ENCODE peak calls at places on chromosomes 5 and 9, in four cellular contexts. One of them, this sample, is unnamed. For H3K36me3, the result is how much of the 10 kb centered on the place peaks cover.

GRCh38 chr5:109826426-109826825 is 136.7 kb downstream of the MAN2A1 start:
- DNase-seq in neuronal stem cell: no peak
- DNase-seq in CD8-positive, alpha-beta memory T cell: no peak
- DNase-seq in IMR-90: peak
- DNase-seq in this sample: no peak

GRCh38 chr9:75233011-75233410 is 144.7 kb downstream of the OSTF1 start:
- DNase-seq in neuronal stem cell: no peak
- DNase-seq in CD8-positive, alpha-beta memory T cell: no peak
- DNase-seq in IMR-90: no peak
- DNase-seq in this sample: no peak

GRCh38 chr5:61089351-61089750 is 72.9 kb downstream of the SMIM15 start:
- DNase-seq in neuronal stem cell: no peak
- DNase-seq in CD8-positive, alpha-beta memory T cell: no peak
- DNase-seq in IMR-90: peak
- DNase-seq in this sample: no peak

GRCh38 chr5:146965781-146966659 is 87.5 kb upstream of the PPP2R2B start:
- DNase-seq in neuronal stem cell: peak
- DNase-seq in CD8-positive, alpha-beta memory T cell: peak
- DNase-seq in IMR-90: peak
- DNase-seq in this sample: peak

GRCh38 chr9:34653131-34653530 is 1.1 kb downstream of the IL11RA start:
- DNase-seq in neuronal stem cell: no peak
- DNase-seq in CD8-positive, alpha-beta memory T cell: no peak
- DNase-seq in IMR-90: peak
- DNase-seq in this sample: no peak

GRCh38 chr9:21964925-21965385 is 29.2 kb downstream of the CDKN2A start:
- DNase-seq in neuronal stem cell: no peak
- DNase-seq in CD8-positive, alpha-beta memory T cell: peak
- DNase-seq in IMR-90: no peak
- DNase-seq in this sample: peak

GRCh38 chr5:96582343-96582742 is 79.8 kb upstream of the CAST start:
- DNase-seq in neuronal stem cell: no peak
- DNase-seq in CD8-positive, alpha-beta memory T cell: no peak
- DNase-seq in IMR-90: peak
- DNase-seq in this sample: no peak

GRCh38 chr9:73573235-73573634 is 421.6 kb downstream of the ANXA1 start:
- DNase-seq in neuronal stem cell: no peak
- DNase-seq in CD8-positive, alpha-beta memory T cell: no peak
- DNase-seq in IMR-90: no peak
- DNase-seq in this sample: no peak

GRCh38 chr9:81717747-81718077 is 28.4 kb upstream of the TLE1 start:
- DNase-seq in neuronal stem cell: no peak
- DNase-seq in CD8-positive, alpha-beta memory T cell: no peak
- DNase-seq in IMR-90: no peak
- DNase-seq in this sample: no peak

GRCh38 chr5:135222771-135223170 is 176.3 kb downstream of the MACROH2A1 start:
- DNase-seq in neuronal stem cell: no peak
- DNase-seq in CD8-positive, alpha-beta memory T cell: no peak
- DNase-seq in IMR-90: no peak
- DNase-seq in this sample: no peak

GRCh38 chr5:101942321-101942882 is 353.7 kb downstream of the SLCO4C1 start:
- DNase-seq in neuronal stem cell: peak
- DNase-seq in CD8-positive, alpha-beta memory T cell: no peak
- DNase-seq in IMR-90: no peak
- DNase-seq in this sample: no peak

GRCh38 chr9:38026021-38026809 is 42.8 kb downstream of the SHB start:
- DNase-seq in neuronal stem cell: no peak
- DNase-seq in CD8-positive, alpha-beta memory T cell: no peak
- DNase-seq in IMR-90: peak
- DNase-seq in this sample: no peak

GRCh38 chr5:77232545-77232944 is 22.1 kb downstream of the PDE8B start:
- DNase-seq in neuronal stem cell: no peak
- DNase-seq in CD8-positive, alpha-beta memory T cell: no peak
- DNase-seq in IMR-90: no peak
- DNase-seq in this sample: no peak

GRCh38 chr5:142798099-142798768 is 28.1 kb downstream of the ARHGAP26 start:
- DNase-seq in neuronal stem cell: no peak
- DNase-seq in CD8-positive, alpha-beta memory T cell: peak
- DNase-seq in IMR-90: no peak
- DNase-seq in this sample: peak

GRCh38 chr5:88172847-88173758 is 95.5 kb downstream of the TMEM161B start:
- DNase-seq in neuronal stem cell: peak
- DNase-seq in CD8-positive, alpha-beta memory T cell: no peak
- DNase-seq in IMR-90: peak
- DNase-seq in this sample: no peak

DNA sequence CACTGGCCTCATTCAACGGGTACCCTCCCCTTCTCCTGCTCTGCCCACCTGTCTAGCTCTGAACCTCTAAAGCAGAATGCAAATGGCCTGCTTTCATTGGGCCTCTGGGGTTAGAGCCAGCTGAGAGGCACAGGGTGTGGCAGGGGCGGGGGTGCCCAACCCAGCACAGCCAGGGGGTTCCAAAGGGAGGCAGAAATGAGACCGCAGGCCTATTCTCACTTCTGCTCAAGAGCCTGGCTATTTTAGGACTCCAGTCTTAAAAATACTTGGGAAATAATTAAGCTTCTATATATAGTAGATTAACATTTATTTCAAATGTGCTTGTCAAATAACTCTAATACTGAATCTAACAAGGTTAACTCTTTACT is 5.7 kb downstream of the QSOX2 start:
- DNase-seq in neuronal stem cell: no peak
- DNase-seq in CD8-positive, alpha-beta memory T cell: no peak
- DNase-seq in IMR-90: no peak
- DNase-seq in this sample: no peak
- H3K36me3 ChIP-seq in neuronal stem cell: under half
- H3K36me3 ChIP-seq in CD8-positive, alpha-beta memory T cell: under half
- H3K36me3 ChIP-seq in IMR-90: under half
- H3K36me3 ChIP-seq in this sample: under half

GRCh38 chr5:58457040-58457439 is 2.8 kb downstream of the PLK2 start:
- DNase-seq in neuronal stem cell: no peak
- DNase-seq in CD8-positive, alpha-beta memory T cell: no peak
- DNase-seq in IMR-90: no peak
- DNase-seq in this sample: no peak
- H3K36me3 ChIP-seq in neuronal stem cell: half or more
- H3K36me3 ChIP-seq in CD8-positive, alpha-beta memory T cell: under half
- H3K36me3 ChIP-seq in IMR-90: half or more
- H3K36me3 ChIP-seq in this sample: under half

DNA sequence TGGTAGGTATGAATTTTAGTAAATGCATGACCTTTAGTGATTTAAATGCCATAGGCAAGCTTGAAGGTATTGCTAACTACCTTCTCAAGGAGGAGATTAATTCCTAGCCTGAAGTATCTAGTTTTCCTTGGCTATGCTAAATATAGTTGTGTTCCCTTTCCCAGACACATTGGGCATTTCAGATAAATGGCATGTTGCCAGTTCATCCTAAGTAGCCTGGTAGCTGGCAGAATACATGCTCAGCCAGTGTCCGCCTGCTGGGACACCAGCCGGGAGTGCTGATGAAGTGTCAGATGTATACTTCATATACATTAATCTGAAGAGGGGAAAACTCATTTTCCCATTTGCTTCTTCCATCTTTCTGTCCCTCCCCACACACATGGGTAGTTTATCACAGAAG is 196.9 kb downstream of the MAST4 start:
- DNase-seq in neuronal stem cell: no peak
- DNase-seq in CD8-positive, alpha-beta memory T cell: no peak
- DNase-seq in IMR-90: no peak
- DNase-seq in this sample: no peak
- H3K36me3 ChIP-seq in neuronal stem cell: under half
- H3K36me3 ChIP-seq in CD8-positive, alpha-beta memory T cell: under half
- H3K36me3 ChIP-seq in IMR-90: under half
- H3K36me3 ChIP-seq in this sample: under half

GRCh38 chr5:35464757-35465156 is 152.9 kb upstream of the SPEF2 start:
- DNase-seq in neuronal stem cell: no peak
- DNase-seq in CD8-positive, alpha-beta memory T cell: no peak
- DNase-seq in IMR-90: no peak
- DNase-seq in this sample: no peak
- H3K36me3 ChIP-seq in neuronal stem cell: under half
- H3K36me3 ChIP-seq in CD8-positive, alpha-beta memory T cell: under half
- H3K36me3 ChIP-seq in IMR-90: under half
- H3K36me3 ChIP-seq in this sample: under half

GRCh38 chr9:131193051-131193450 is 67.7 kb downstream of the NUP214 start:
- DNase-seq in neuronal stem cell: no peak
- DNase-seq in CD8-positive, alpha-beta memory T cell: no peak
- DNase-seq in IMR-90: no peak
- DNase-seq in this sample: no peak
- H3K36me3 ChIP-seq in neuronal stem cell: half or more
- H3K36me3 ChIP-seq in CD8-positive, alpha-beta memory T cell: under half
- H3K36me3 ChIP-seq in IMR-90: under half
- H3K36me3 ChIP-seq in this sample: half or more

DNA sequence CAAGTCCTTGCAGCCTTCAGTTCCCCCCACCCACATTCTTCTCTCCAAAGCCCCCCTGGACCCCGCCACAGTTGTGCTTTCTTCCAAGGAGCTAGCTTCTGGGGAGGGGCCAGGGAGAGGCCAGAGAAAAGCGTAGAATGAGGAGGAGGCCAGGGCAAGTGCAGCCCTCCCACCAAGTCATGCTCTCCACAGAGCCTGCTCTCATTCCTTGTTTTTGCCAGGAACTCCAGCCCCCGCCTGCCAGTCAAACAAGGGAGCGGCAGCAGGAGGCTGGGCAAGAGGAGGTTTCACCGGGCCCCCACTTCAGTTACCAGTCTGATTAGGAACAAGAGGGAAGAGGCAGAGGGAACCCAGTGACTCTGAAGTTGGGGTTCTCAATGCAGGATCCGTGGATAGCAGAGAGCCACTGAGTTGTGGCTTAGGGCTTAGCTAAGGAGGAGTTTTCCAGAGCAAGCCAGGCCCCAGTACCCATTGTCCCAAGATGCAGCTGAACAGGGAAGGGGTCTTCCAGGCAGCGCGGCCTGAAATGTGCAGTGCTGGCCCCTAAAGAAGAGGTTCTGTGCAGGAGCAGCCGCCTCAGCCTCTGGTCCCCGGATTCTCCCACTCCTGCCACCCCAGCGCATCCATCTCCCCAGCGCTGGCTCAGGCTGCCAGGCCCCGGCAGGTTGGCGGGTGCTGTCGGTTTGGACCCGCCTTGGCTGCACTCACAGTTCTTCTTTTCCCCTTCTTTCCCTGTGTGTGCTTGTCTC is 120.6 kb downstream of the DAB2IP start:
- DNase-seq in neuronal stem cell: no peak
- DNase-seq in CD8-positive, alpha-beta memory T cell: no peak
- DNase-seq in IMR-90: no peak
- DNase-seq in this sample: no peak
- H3K36me3 ChIP-seq in neuronal stem cell: half or more
- H3K36me3 ChIP-seq in CD8-positive, alpha-beta memory T cell: under half
- H3K36me3 ChIP-seq in IMR-90: half or more
- H3K36me3 ChIP-seq in this sample: under half

GRCh38 chr9:128393171-128393761 is 22.1 kb downstream of the URM1 start:
- DNase-seq in neuronal stem cell: peak
- DNase-seq in CD8-positive, alpha-beta memory T cell: no peak
- DNase-seq in IMR-90: no peak
- DNase-seq in this sample: no peak
- H3K36me3 ChIP-seq in neuronal stem cell: under half
- H3K36me3 ChIP-seq in CD8-positive, alpha-beta memory T cell: under half
- H3K36me3 ChIP-seq in IMR-90: under half
- H3K36me3 ChIP-seq in this sample: under half

GRCh38 chr9:116191757-116192415 is 38.3 kb downstream of the PAPPA start:
- DNase-seq in neuronal stem cell: no peak
- DNase-seq in CD8-positive, alpha-beta memory T cell: no peak
- DNase-seq in IMR-90: no peak
- DNase-seq in this sample: no peak
- H3K36me3 ChIP-seq in neuronal stem cell: half or more
- H3K36me3 ChIP-seq in CD8-positive, alpha-beta memory T cell: under half
- H3K36me3 ChIP-seq in IMR-90: half or more
- H3K36me3 ChIP-seq in this sample: under half